ENCODE peak calls at places on chromosomes 11 and 22, in five cellular contexts. One of them, this sample, is unnamed.

GRCh38 chr11:117834068-117834810 is 9.7 kb upstream of the FXYD2 start:
- DNase-seq in A549: no peak
- DNase-seq in breast epithelium: no peak
- DNase-seq in heart left ventricle: peak
- DNase-seq in tibial nerve: no peak
- DNase-seq in this sample: no peak

GRCh38 chr11:57249384-57250319 is 12.6 kb upstream of the APLNR start:
- DNase-seq in A549: peak
- DNase-seq in breast epithelium: no peak
- DNase-seq in heart left ventricle: peak
- DNase-seq in tibial nerve: peak
- DNase-seq in this sample: no peak

GRCh38 chr11:46457659-46458058 is 66.1 kb upstream of the CHRM4 start:
- DNase-seq in A549: no peak
- DNase-seq in breast epithelium: no peak
- DNase-seq in heart left ventricle: no peak
- DNase-seq in tibial nerve: no peak
- DNase-seq in this sample: no peak

GRCh38 chr11:64018310-64018709 is 17.4 kb upstream of the FLRT1 start:
- DNase-seq in A549: no peak
- DNase-seq in breast epithelium: no peak
- DNase-seq in heart left ventricle: no peak
- DNase-seq in tibial nerve: no peak
- DNase-seq in this sample: no peak

GRCh38 chr22:48222742-48223487 is 1460.5 kb downstream of the TBC1D22A start:
- DNase-seq in A549: no peak
- DNase-seq in breast epithelium: no peak
- DNase-seq in heart left ventricle: no peak
- DNase-seq in tibial nerve: no peak
- DNase-seq in this sample: no peak

GRCh38 chr22:26416670-26417270 is 12.3 kb upstream of the ASPHD2 start:
- DNase-seq in A549: no peak
- DNase-seq in breast epithelium: no peak
- DNase-seq in heart left ventricle: no peak
- DNase-seq in tibial nerve: peak
- DNase-seq in this sample: no peak

GRCh38 chr11:87463486-87464102 is 425.9 kb downstream of the TMEM135 start:
- DNase-seq in A549: peak
- DNase-seq in breast epithelium: no peak
- DNase-seq in heart left ventricle: no peak
- DNase-seq in tibial nerve: no peak
- DNase-seq in this sample: no peak

GRCh38 chr11:76267563-76267962 is 61.3 kb upstream of the WNT11 start:
- DNase-seq in A549: no peak
- DNase-seq in breast epithelium: no peak
- DNase-seq in heart left ventricle: no peak
- DNase-seq in tibial nerve: no peak
- DNase-seq in this sample: no peak

GRCh38 chr11:116093481-116093880 is 589.3 kb upstream of the CADM1 start:
- DNase-seq in A549: no peak
- DNase-seq in breast epithelium: no peak
- DNase-seq in heart left ventricle: no peak
- DNase-seq in tibial nerve: no peak
- DNase-seq in this sample: no peak

GRCh38 chr11:104122008-104122635 is 41.8 kb downstream of the PDGFD start:
- DNase-seq in A549: no peak
- DNase-seq in breast epithelium: no peak
- DNase-seq in heart left ventricle: no peak
- DNase-seq in tibial nerve: no peak
- DNase-seq in this sample: no peak

GRCh38 chr22:31179345-31179744 is 19.4 kb downstream of the RNF185 start:
- DNase-seq in A549: no peak
- DNase-seq in breast epithelium: peak
- DNase-seq in heart left ventricle: no peak
- DNase-seq in tibial nerve: no peak
- DNase-seq in this sample: no peak

GRCh38 chr22:49333206-49333605 is 494.5 kb downstream of the BRD1 start:
- DNase-seq in A549: no peak
- DNase-seq in breast epithelium: peak
- DNase-seq in heart left ventricle: no peak
- DNase-seq in tibial nerve: no peak
- DNase-seq in this sample: peak

GRCh38 chr22:37420656-37421467 is 6.4 kb downstream of the ELFN2 start:
- DNase-seq in A549: no peak
- DNase-seq in breast epithelium: no peak
- DNase-seq in heart left ventricle: no peak
- DNase-seq in tibial nerve: peak
- DNase-seq in this sample: no peak

GRCh38 chr11:77821349-77821851 is 456 bp downstream of the AAMDC start:
- DNase-seq in A549: peak
- DNase-seq in breast epithelium: no peak
- DNase-seq in heart left ventricle: peak
- DNase-seq in tibial nerve: peak
- DNase-seq in this sample: peak

GRCh38 chr11:44342616-44343015 is 32.7 kb upstream of the ALX4 start:
- DNase-seq in A549: no peak
- DNase-seq in breast epithelium: no peak
- DNase-seq in heart left ventricle: no peak
- DNase-seq in tibial nerve: no peak
- DNase-seq in this sample: no peak

GRCh38 chr11:59263225-59263894 is 50.6 kb upstream of the MPEG1 start:
- DNase-seq in A549: no peak
- DNase-seq in breast epithelium: no peak
- DNase-seq in heart left ventricle: no peak
- DNase-seq in tibial nerve: no peak
- DNase-seq in this sample: no peak

GRCh38 chr22:28544431-28544868 is 135.2 kb downstream of the TTC28 start:
- DNase-seq in A549: no peak
- DNase-seq in breast epithelium: no peak
- DNase-seq in heart left ventricle: no peak
- DNase-seq in tibial nerve: no peak
- DNase-seq in this sample: no peak

DNA sequence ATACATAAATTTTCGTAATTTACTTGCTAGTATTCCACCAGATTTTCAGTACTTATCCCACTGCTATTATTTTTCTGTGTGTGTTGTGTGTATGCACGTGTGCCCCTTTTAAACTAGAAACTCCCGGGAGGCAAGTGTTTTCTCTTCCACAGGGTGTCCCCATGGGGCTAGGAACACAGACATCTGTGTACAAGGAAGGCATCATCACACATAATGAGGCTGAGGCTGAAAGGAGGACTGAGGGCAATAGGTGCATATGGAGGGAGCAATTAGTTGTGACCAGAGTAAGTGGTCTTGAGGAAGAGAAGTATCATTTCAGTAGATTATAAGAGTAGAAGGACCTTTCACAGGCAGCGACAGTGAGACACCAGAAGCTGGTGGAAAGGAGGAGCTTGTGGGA is 2.1 kb upstream of the DPAGT1 start:
- DNase-seq in A549: no peak
- DNase-seq in breast epithelium: no peak
- DNase-seq in heart left ventricle: no peak
- DNase-seq in tibial nerve: no peak
- DNase-seq in this sample: no peak
- TF ChIP-seq CTCF in A549: no peak
- TF ChIP-seq CTCF in breast epithelium: no peak
- TF ChIP-seq CTCF in heart left ventricle: no peak
- TF ChIP-seq CTCF in tibial nerve: no peak
- TF ChIP-seq CTCF in this sample: no peak

GRCh38 chr11:128521697-128522062 is 65.7 kb downstream of the ETS1 start:
- DNase-seq in A549: no peak
- DNase-seq in breast epithelium: no peak
- DNase-seq in heart left ventricle: no peak
- DNase-seq in tibial nerve: no peak
- DNase-seq in this sample: no peak
- TF ChIP-seq POLR2A in A549: no peak
- TF ChIP-seq POLR2A in breast epithelium: no peak
- TF ChIP-seq POLR2A in heart left ventricle: no peak
- TF ChIP-seq POLR2A in tibial nerve: no peak
- TF ChIP-seq POLR2A in this sample: no peak

DNA sequence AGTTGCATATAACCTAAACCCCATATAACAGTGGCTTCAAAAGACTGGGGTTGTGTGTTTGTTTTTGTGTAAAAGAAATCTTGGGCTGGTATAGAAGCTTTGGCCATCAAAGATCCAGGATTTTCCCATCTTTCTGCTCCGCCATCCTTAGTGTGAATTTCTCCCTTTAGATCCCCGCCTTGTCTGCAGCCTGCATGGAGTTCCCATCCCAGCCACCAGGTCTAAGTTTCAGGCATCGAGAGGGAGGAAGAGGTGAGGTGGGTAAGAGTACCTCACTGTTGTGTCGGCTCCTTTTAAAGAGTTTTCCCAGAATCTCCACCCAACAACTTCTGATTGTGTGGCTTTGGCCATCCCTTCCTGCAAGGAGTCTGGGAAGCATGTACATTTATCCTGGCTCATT is 195.5 kb upstream of the SORL1-AS1 start:
- DNase-seq in A549: no peak
- DNase-seq in breast epithelium: no peak
- DNase-seq in heart left ventricle: no peak
- DNase-seq in tibial nerve: no peak
- DNase-seq in this sample: no peak
- TF ChIP-seq CTCF in A549: no peak
- TF ChIP-seq CTCF in breast epithelium: no peak
- TF ChIP-seq CTCF in heart left ventricle: no peak
- TF ChIP-seq CTCF in tibial nerve: no peak
- TF ChIP-seq CTCF in this sample: no peak

GRCh38 chr11:65574147-65574962 is 1.5 kb upstream of the EHBP1L1 start:
- DNase-seq in A549: peak
- DNase-seq in breast epithelium: peak
- DNase-seq in heart left ventricle: peak
- DNase-seq in tibial nerve: peak
- DNase-seq in this sample: no peak
- TF ChIP-seq POLR2A in A549: peak
- TF ChIP-seq POLR2A in breast epithelium: no peak
- TF ChIP-seq POLR2A in heart left ventricle: no peak
- TF ChIP-seq POLR2A in tibial nerve: no peak
- TF ChIP-seq POLR2A in this sample: no peak

GRCh38 chr11:25733777-25734176 is 598.2 kb upstream of the ANO3 start:
- DNase-seq in A549: no peak
- DNase-seq in breast epithelium: no peak
- DNase-seq in heart left ventricle: no peak
- DNase-seq in tibial nerve: no peak
- DNase-seq in this sample: no peak
- TF ChIP-seq CTCF in A549: no peak
- TF ChIP-seq CTCF in breast epithelium: peak
- TF ChIP-seq CTCF in heart left ventricle: peak
- TF ChIP-seq CTCF in tibial nerve: no peak
- TF ChIP-seq CTCF in this sample: no peak

GRCh38 chr22:23215294-23216204 is 35.2 kb downstream of the BCR start:
- DNase-seq in A549: no peak
- DNase-seq in breast epithelium: no peak
- DNase-seq in heart left ventricle: no peak
- DNase-seq in tibial nerve: no peak
- DNase-seq in this sample: no peak
- TF ChIP-seq POLR2A in A549: no peak
- TF ChIP-seq POLR2A in breast epithelium: no peak
- TF ChIP-seq POLR2A in heart left ventricle: no peak
- TF ChIP-seq POLR2A in tibial nerve: no peak
- TF ChIP-seq POLR2A in this sample: no peak

DNA sequence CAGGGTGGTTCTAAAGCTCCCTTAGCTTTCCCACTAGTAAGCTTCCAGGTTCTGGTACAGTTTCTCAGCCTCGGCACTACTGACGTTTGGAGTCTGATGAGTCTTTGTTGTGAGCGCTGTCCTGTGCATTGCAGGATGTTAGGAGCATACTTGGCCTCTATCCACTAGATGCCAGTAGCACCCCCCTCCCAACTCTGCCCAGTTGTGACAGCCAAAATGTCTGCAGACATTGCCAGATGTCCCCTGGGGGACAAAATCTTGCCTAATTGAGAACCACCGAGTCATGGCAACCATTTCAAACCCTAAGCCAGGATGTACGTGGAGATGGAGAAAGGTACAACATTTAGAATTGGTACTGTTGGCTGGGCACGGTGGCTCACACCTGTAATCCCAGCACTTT is 68.7 kb downstream of the PTPRJ start:
- DNase-seq in A549: no peak
- DNase-seq in breast epithelium: no peak
- DNase-seq in heart left ventricle: no peak
- DNase-seq in tibial nerve: no peak
- DNase-seq in this sample: no peak
- TF ChIP-seq CTCF in A549: no peak
- TF ChIP-seq CTCF in breast epithelium: no peak
- TF ChIP-seq CTCF in heart left ventricle: no peak
- TF ChIP-seq CTCF in tibial nerve: no peak
- TF ChIP-seq CTCF in this sample: no peak

GRCh38 chr11:123856444-123856843 is 29.0 kb downstream of the TMEM225 start:
- DNase-seq in A549: no peak
- DNase-seq in breast epithelium: no peak
- DNase-seq in heart left ventricle: no peak
- DNase-seq in tibial nerve: no peak
- DNase-seq in this sample: no peak
- TF ChIP-seq POLR2A in A549: no peak
- TF ChIP-seq POLR2A in breast epithelium: no peak
- TF ChIP-seq POLR2A in heart left ventricle: no peak
- TF ChIP-seq POLR2A in tibial nerve: no peak
- TF ChIP-seq POLR2A in this sample: no peak

GRCh38 chr22:50529416-50530279 is at the start of gene TYMP:
- DNase-seq in A549: peak
- DNase-seq in breast epithelium: no peak
- DNase-seq in heart left ventricle: peak
- DNase-seq in tibial nerve: peak
- DNase-seq in this sample: no peak

GRCh38 chr22:50532353-50532700 is 2.5 kb upstream of the TYMP start:
- DNase-seq in A549: no peak
- DNase-seq in breast epithelium: no peak
- DNase-seq in heart left ventricle: peak
- DNase-seq in tibial nerve: no peak
- DNase-seq in this sample: no peak

GRCh38 chr22:50531546-50532352 is 1.9 kb upstream of the TYMP start:
- DNase-seq in A549: no peak
- DNase-seq in breast epithelium: peak
- DNase-seq in heart left ventricle: peak
- DNase-seq in tibial nerve: peak
- DNase-seq in this sample: no peak

GRCh38 chr22:50530280-50530856 is 556 bp upstream of the TYMP start:
- DNase-seq in A549: peak
- DNase-seq in breast epithelium: peak
- DNase-seq in heart left ventricle: peak
- DNase-seq in tibial nerve: peak
- DNase-seq in this sample: no peak

GRCh38 chr22:50530857-50531545 is 1.2 kb upstream of the TYMP start:
- DNase-seq in A549: peak
- DNase-seq in breast epithelium: peak
- DNase-seq in heart left ventricle: peak
- DNase-seq in tibial nerve: peak
- DNase-seq in this sample: no peak
- TF ChIP-seq CTCF in A549: no peak
- TF ChIP-seq CTCF in breast epithelium: no peak
- TF ChIP-seq CTCF in heart left ventricle: no peak
- TF ChIP-seq CTCF in tibial nerve: no peak
- TF ChIP-seq CTCF in this sample: no peak

This sample was measured in vagina.